ENCODE peak calls at places on chromosomes 3 and 15, in seven cellular contexts. S is Peyer's patch; L is kidney; W is tibial artery; N is small intestine; T is CD8-positive, alpha-beta T cell; Y is sigmoid colon. H is an unnamed sample. For H3K4me1, the result is how much of the 10 kb centered on the place peaks cover.

GRCh38 chr3:59023612-59024011 is 26.2 kb downstream of the CFAP20DC start:
- DNase-seq in S (no peak), L (no peak), W (no peak), N (no peak), T (no peak), Y (no peak), H (no peak)

GRCh38 chr15:71103102-71103676 is 12.1 kb upstream of the THSD4 start:
- DNase-seq in S (no peak), L (no peak), W (no peak), N (peak), T (no peak), Y (peak), H (no peak)

GRCh38 chr15:80856809-80857377 is 77.7 kb downstream of the CEMIP start:
- DNase-seq in S (peak), L (peak), W (no peak), N (peak), T (no peak), Y (peak), H (no peak)

GRCh38 chr3:193788189-193788946 is 195.4 kb downstream of the OPA1 start:
- DNase-seq in S (no peak), L (peak), W (peak), N (peak), T (no peak), Y (peak), H (no peak)

GRCh38 chr3:50237754-50238548 is 1.9 kb downstream of the GNAI2 start:
- DNase-seq in S (peak), L (peak), W (peak), N (peak), T (peak), Y (peak), H (peak)

GRCh38 chr15:67133738-67134576 is 68.6 kb downstream of the SMAD3 start:
- DNase-seq in S (no peak), L (peak), W (no peak), N (peak), T (peak), Y (peak), H (peak)

GRCh38 chr3:94568041-94568440 is 505.2 kb downstream of the NSUN3 start:
- DNase-seq in S (no peak), L (no peak), W (no peak), N (no peak), T (no peak), Y (no peak), H (no peak)

GRCh38 chr3:171862993-171863521 is 19.9 kb downstream of the TMEM212 start:
- DNase-seq in S (no peak), L (peak), W (no peak), N (no peak), T (no peak), Y (no peak), H (peak)

GRCh38 chr15:28125673-28126651 is 26.8 kb upstream of the OCA2 start:
- DNase-seq in S (no peak), L (no peak), W (no peak), N (peak), T (no peak), Y (no peak), H (no peak)

GRCh38 chr3:158532099-158532734 is 38.8 kb upstream of the MLF1 start:
- DNase-seq in S (no peak), L (no peak), W (no peak), N (peak), T (no peak), Y (no peak), H (peak)

GRCh38 chr3:138940446-138940845 is 6.5 kb downstream of the FOXL2 start:
- DNase-seq in S (no peak), L (no peak), W (no peak), N (no peak), T (no peak), Y (peak), H (no peak)

GRCh38 chr3:138938056-138938876 is 8.7 kb downstream of the FOXL2 start:
- DNase-seq in S (no peak), L (no peak), W (no peak), N (no peak), T (no peak), Y (peak), H (no peak)

GRCh38 chr3:138941259-138941885 is 5.6 kb downstream of the FOXL2 start:
- DNase-seq in S (peak), L (no peak), W (no peak), N (peak), T (no peak), Y (no peak), H (peak)

GRCh38 chr3:138938877-138939562 is 7.9 kb downstream of the FOXL2 start:
- DNase-seq in S (no peak), L (no peak), W (no peak), N (no peak), T (no peak), Y (peak), H (no peak)

DNA sequence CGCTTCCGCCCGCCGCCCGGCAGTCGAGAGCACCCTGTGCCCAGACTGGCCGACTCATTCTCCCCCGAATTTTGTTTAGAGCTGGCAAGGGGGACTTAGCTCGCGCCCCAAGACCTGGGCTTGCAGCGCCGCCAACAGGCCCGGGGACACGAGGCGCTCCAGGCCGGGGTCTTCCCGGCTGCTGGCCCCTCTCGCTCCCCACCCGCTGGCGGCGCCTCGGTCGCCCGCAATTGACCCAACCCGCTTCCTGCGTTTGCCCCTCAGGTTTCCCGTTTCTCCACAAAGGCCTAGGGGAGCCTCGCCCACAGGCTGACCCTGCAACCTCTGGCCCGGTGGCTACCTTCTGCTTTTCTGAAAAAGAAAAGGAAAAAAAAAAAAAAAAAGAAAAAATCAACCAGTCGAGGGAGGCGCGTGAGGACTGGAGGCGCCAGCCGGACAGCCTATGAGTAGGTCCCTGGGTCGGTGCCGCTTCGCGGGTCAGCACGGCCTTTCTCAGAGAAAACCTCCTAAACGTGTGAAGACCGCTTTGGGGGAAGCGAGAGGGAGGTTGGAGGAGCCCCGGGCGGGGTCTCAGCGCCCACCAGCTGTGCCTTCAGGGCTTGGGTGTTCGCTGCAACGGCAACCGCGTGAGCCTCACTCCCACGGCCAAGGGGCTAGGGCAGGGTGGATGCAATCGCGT is 7.2 kb downstream of the FOXL2 start:
- DNase-seq in S (no peak), L (no peak), W (no peak), N (no peak), T (no peak), Y (peak), H (no peak)
- H3K4me1 ChIP-seq in S (under half), L (under half), W (under half), N (under half), T (half or more), Y (under half), H (under half)

DNA sequence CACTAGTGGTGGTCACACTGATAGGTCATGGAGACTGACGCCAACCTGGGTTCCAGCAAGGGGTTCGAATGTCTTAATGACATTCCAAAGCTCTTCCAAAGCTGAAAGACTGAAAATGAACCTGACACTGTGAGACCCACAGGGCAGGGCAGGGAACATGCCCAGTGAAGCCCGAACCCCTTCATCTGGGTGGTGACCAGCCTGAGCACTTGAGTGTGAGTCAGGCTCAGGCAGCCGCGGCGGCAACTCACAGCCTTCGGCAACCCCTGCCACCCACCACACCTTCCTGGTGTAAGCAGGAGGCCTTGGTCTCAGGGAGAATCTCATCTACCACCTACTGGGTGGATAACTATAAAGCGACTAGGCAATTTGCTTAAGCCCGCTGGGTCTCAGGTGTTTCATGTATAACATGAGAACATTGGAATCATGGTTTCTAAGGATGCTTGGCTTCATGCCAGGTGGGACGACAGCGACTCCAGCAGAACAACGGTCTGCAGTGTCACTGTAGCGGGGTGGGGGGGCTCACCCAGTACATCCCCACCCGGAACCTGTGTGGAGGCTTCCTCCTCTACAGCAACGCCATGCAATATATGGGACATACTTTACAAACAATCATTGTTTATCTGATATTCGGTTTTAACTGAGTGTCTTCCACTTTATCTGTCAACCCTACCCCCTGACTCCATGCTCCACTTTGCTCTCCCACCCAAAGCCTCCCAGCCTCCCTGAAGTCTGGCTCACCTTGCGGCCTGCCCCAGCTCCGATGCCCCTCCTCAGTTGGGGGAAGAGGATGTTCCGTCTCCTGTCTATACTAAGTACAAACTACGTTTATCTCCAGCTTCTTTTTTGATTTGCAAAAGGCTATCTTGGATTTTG is 125.0 kb upstream of the MEF2A start:
- DNase-seq in S (peak), L (peak), W (no peak), N (no peak), T (no peak), Y (peak), H (no peak)
- H3K27ac ChIP-seq in S (no peak), L (peak), W (peak), N (no peak), T (no peak), Y (peak), H (no peak)

GRCh38 chr15:57507111-57507510 is 84.6 kb upstream of the MYZAP start:
- DNase-seq in S (no peak), L (no peak), W (no peak), N (no peak), T (no peak), Y (no peak), H (no peak)

GRCh38 chr15:57506422-57506821 is 85.3 kb upstream of the MYZAP start:
- DNase-seq in S (no peak), L (no peak), W (no peak), N (no peak), T (no peak), Y (no peak), H (no peak)

GRCh38 chr15:57504599-57504940 is 87.1 kb upstream of the MYZAP start:
- DNase-seq in S (no peak), L (no peak), W (no peak), N (no peak), T (no peak), Y (no peak), H (no peak)

GRCh38 chr15:57505056-57505713 is 86.5 kb upstream of the MYZAP start:
- DNase-seq in S (no peak), L (no peak), W (no peak), N (peak), T (no peak), Y (no peak), H (no peak)

GRCh38 chr15:57505949-57506391 is 85.7 kb upstream of the MYZAP start:
- DNase-seq in S (peak), L (peak), W (peak), N (peak), T (no peak), Y (no peak), H (no peak)
- H3K4me1 ChIP-seq in S (under half), L (half or more), W (under half), N (under half), T (under half), Y (under half), H (under half)

GRCh38 chr3:28575100-28575747 is 226.6 kb upstream of the AZI2 start:
- DNase-seq in S (no peak), L (peak), W (peak), N (no peak), T (no peak), Y (no peak), H (no peak)
- H3K27ac ChIP-seq in S (no peak), L (no peak), W (peak), N (no peak), T (no peak), Y (no peak), H (no peak)

GRCh38 chr3:12656850-12657249 is 7.1 kb downstream of the RAF1 start:
- DNase-seq in S (no peak), L (no peak), W (no peak), N (no peak), T (no peak), Y (no peak), H (no peak)
- H3K4me1 ChIP-seq in S (under half), L (under half), W (half or more), N (under half), T (under half), Y (half or more), H (under half)

DNA sequence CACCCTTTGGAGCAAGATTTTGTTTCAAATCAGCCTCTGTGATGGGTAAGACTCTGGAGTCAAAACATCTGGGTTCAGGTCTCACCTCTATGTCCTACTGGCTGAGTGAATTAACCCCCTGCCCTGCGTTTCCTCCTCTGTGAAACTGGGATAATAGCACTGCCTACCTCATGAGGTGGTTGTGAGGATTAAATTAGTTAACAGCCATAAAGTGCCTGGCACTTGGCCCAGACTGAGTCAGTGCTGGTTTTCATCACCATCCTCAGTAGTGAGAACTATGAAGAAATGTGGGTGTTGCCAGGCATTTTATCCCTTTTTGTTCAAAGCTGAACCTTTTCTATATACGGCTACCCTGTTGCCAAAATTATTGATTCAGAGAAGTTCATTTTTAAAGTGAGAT is 36.0 kb downstream of the EIF2AK4 start:
- DNase-seq in S (no peak), L (no peak), W (peak), N (peak), T (no peak), Y (peak), H (no peak)
- H3K27ac ChIP-seq in S (no peak), L (no peak), W (no peak), N (no peak), T (no peak), Y (no peak), H (no peak)